ENCODE peak calls at places on chromosome 9, in seven cellular contexts. D, E, L, G, A, W and B are unnamed samples.

GRCh38 chr9:107274953-107275422 is 8.1 kb upstream of the RAD23B start:
- DNase-seq in E (no peak), D (no peak), W (no peak), G (peak), A (no peak), L (no peak), B (no peak)

GRCh38 chr9:70406446-70406862 is 8.0 kb downstream of the KLF9 start:
- DNase-seq in G (no peak), W (no peak), E (peak), A (no peak), L (peak), D (no peak), B (peak)

GRCh38 chr9:134554750-134555655 is 86.6 kb upstream of the COL5A1 start:
- DNase-seq in L (no peak), G (no peak), D (no peak), W (no peak), E (no peak), A (no peak), B (no peak)

GRCh38 chr9:22257026-22257425 is 189.6 kb upstream of the DMRTA1 start:
- DNase-seq in W (no peak), G (no peak), E (no peak), A (no peak), D (no peak), L (no peak), B (no peak)

GRCh38 chr9:116094846-116095245 is 58.7 kb upstream of the PAPPA start:
- DNase-seq in D (no peak), L (no peak), W (no peak), E (no peak), G (no peak), A (no peak), B (no peak)

GRCh38 chr9:15127831-15128230 is 179.2 kb downstream of the TTC39B start:
- DNase-seq in G (no peak), E (no peak), A (no peak), L (no peak), W (no peak), D (no peak), B (no peak)

GRCh38 chr9:130805510-130806387 is 29.3 kb upstream of the ABL1 start:
- DNase-seq in L (no peak), D (no peak), W (no peak), A (no peak), E (no peak), G (no peak), B (peak)

GRCh38 chr9:23551929-23552707 is 273.9 kb downstream of the ELAVL2 start:
- DNase-seq in A (no peak), G (no peak), E (no peak), L (no peak), W (no peak), D (no peak), B (no peak)

GRCh38 chr9:17793713-17794622 is 215.1 kb downstream of the SH3GL2 start:
- DNase-seq in A (no peak), E (no peak), G (peak), D (no peak), W (no peak), L (no peak), B (peak)
- TF ChIP-seq CTCF in A (no peak), E (no peak), G (peak), D (no peak), W (no peak), L (no peak), B (peak)

GRCh38 chr9:113616716-113617496 is 153.4 kb downstream of the RGS3 start:
- DNase-seq in D (no peak), W (no peak), A (no peak), E (peak), L (no peak), G (no peak), B (no peak)
- TF ChIP-seq CTCF in D (no peak), W (no peak), A (no peak), E (no peak), L (no peak), G (no peak), B (no peak)

DNA sequence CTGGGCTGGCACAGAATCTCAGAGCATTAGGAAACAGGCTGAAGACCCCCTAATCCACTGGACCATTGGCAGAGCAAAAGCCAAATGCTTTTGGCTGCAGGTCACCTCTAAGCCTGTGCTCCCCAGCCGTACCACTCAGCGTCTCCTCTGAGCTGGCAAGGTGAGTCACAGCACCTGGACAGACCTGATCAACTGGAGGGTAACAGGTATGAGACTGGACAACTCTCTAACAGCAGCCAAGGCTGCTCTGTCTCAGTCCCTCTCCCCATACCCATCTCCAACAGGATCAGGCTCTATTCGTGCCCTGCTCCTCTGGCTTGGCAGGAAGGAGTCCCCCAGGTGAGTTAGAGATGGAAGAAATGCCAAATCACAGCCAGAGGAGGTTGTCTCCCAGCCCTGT is 4.7 kb downstream of the GOLGA2 start:
- DNase-seq in D (no peak), G (peak), L (no peak), W (no peak), E (no peak), A (no peak), B (no peak)
- TF ChIP-seq CTCF in D (no peak), G (no peak), L (no peak), W (no peak), E (no peak), A (no peak), B (no peak)

GRCh38 chr9:76757274-76757673 is 7.0 kb upstream of the PCA3 start:
- DNase-seq in A (no peak), G (no peak), D (no peak), W (no peak), L (no peak), E (no peak), B (peak)

GRCh38 chr9:76759726-76760125 is 4.5 kb upstream of the PCA3 start:
- DNase-seq in G (no peak), D (no peak), L (no peak), E (no peak), A (no peak), W (no peak), B (peak)

GRCh38 chr9:76758476-76758875 is 5.8 kb upstream of the PCA3 start:
- DNase-seq in E (no peak), D (no peak), L (no peak), W (no peak), G (no peak), A (no peak), B (no peak)

GRCh38 chr9:76764138-76764537 is at the start of gene PCA3:
- DNase-seq in A (no peak), W (no peak), G (no peak), E (no peak), L (no peak), D (no peak), B (no peak)

GRCh38 chr9:76761448-76761847 is 2.8 kb upstream of the PCA3 start:
- DNase-seq in W (no peak), A (no peak), L (no peak), G (no peak), E (no peak), D (no peak), B (no peak)
- TF ChIP-seq CTCF in W (no peak), A (no peak), L (no peak), G (peak), E (no peak), D (no peak), B (no peak)

DNA sequence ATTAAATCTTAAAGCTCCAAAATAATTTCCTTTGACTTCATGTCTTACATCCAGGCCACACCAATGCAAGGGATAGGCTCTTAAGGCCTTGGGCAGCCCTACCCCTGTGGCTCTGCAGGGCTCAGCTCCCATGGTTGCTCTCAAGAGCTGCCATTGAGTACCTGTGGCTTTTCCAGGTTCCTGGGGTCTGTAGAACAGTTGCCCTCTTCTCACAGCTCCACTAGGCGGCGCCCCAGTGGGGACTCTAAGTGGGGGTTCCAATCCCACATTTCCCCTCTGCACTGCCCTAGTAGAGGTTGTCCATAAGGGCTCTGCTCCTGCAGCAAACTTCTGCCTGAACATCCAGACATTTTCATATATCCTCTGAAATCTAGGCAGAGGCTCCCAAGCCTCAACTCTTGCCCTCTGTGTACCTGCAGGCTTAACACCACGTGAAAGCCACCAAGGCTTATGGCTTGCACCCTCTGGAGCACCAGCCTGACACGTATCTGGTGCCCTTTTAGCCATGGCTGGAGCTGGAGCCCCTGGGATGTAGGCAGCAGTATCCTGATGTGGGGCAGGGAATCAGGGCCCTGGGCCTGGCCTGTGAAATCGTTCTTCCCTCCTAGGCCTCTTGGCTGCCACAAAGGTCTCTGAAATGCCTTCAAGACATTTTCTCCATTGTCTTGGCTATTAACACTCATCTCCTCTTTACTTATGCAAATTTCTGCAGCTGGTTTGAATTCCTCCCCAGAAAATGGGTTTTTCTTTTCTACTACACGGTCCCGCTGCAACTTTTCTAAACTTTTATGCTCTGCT is 185.1 kb downstream of the SMARCA2 start:
- DNase-seq in L (no peak), E (no peak), G (no peak), W (no peak), A (no peak), D (no peak), B (no peak)
- TF ChIP-seq CTCF in L (no peak), E (no peak), G (no peak), W (no peak), A (no peak), D (no peak), B (no peak)

GRCh38 chr9:105088499-105088898 is 156.0 kb upstream of the SLC44A1 start:
- DNase-seq in E (no peak), G (no peak), W (no peak), L (no peak), A (no peak), D (no peak), B (no peak)
- TF ChIP-seq CTCF in E (no peak), G (no peak), W (no peak), L (no peak), A (no peak), D (no peak), B (no peak)

DNA sequence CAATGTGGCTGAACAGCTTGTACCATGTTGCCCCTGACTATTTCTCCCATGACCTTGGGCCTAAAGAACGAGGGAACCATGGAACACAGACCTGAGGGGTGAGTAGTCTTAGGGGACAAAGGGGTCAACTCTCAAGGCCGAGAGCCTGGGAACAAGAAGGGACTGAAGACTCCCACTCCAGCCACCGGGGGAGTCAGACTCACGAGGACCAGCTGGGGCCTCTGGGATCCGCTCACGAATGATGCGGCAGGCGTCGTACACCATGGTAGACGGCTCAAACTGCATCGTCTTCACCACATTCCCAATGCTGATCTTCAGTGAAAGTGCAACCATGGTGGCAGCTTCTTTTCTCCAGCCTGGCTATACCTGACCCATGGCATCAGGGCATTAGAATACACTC is 6.6 kb downstream of the TLN1 start:
- DNase-seq in A (no peak), G (no peak), W (no peak), E (no peak), D (no peak), L (no peak), B (no peak)
- TF ChIP-seq CTCF in A (no peak), G (no peak), W (no peak), E (no peak), D (no peak), L (no peak), B (no peak)

GRCh38 chr9:136615631-136616306 is 46.9 kb upstream of the EGFL7 start:
- DNase-seq in G (no peak), E (no peak), D (no peak), A (no peak), W (no peak), L (no peak), B (no peak)

GRCh38 chr9:136616948-136617695 is 45.6 kb upstream of the EGFL7 start:
- DNase-seq in G (no peak), W (no peak), L (no peak), A (no peak), E (no peak), D (no peak), B (no peak)

GRCh38 chr9:136617746-136618577 is 44.8 kb upstream of the EGFL7 start:
- DNase-seq in D (no peak), E (no peak), G (no peak), W (no peak), L (no peak), A (no peak), B (peak)

GRCh38 chr9:136614967-136615623 is 47.6 kb upstream of the EGFL7 start:
- DNase-seq in L (no peak), E (no peak), D (no peak), A (no peak), W (no peak), G (no peak), B (no peak)

GRCh38 chr9:136616307-136616635 is 46.4 kb upstream of the EGFL7 start:
- DNase-seq in E (no peak), W (no peak), G (no peak), L (no peak), D (no peak), A (no peak), B (no peak)
- TF ChIP-seq CTCF in E (no peak), W (no peak), G (no peak), L (no peak), D (no peak), A (no peak), B (no peak)